ENCODE peak calls at places on chromosomes 7 and 10, in five cellular contexts. I, F, H, Q and M are unnamed samples.

GRCh38 chr10:22500567-22501369 is 155.5 kb downstream of the SPAG6 start:
- DNase-seq in I (no peak), F (no peak), H (no peak), Q (no peak), M (no peak)

GRCh38 chr10:77800320-77800719 is 126.2 kb downstream of the DLG5 start:
- DNase-seq in I (no peak), F (peak), H (no peak), Q (no peak), M (no peak)

GRCh38 chr7:22586101-22586805 is 86.3 kb upstream of the STEAP1B start:
- DNase-seq in I (no peak), F (no peak), H (no peak), Q (no peak), M (no peak)

GRCh38 chr7:98051118-98051744 is 55.4 kb upstream of the LMTK2 start:
- DNase-seq in I (peak), F (no peak), H (peak), Q (peak), M (no peak)

GRCh38 chr7:32378991-32379390 is 111.2 kb downstream of the LSM5 start:
- DNase-seq in I (peak), F (no peak), H (no peak), Q (no peak), M (no peak)

GRCh38 chr10:102780246-102780645 is 36.5 kb downstream of the WBP1L start:
- DNase-seq in I (no peak), F (no peak), H (no peak), Q (no peak), M (no peak)

GRCh38 chr7:44811093-44811492 is 14.6 kb downstream of the PPIA start:
- DNase-seq in I (no peak), F (no peak), H (no peak), Q (no peak), M (no peak)

GRCh38 chr7:86942081-86942480 is 117.4 kb downstream of the ELAPOR2 start:
- DNase-seq in I (no peak), F (no peak), H (no peak), Q (no peak), M (no peak)

GRCh38 chr7:99469381-99470065 is 3.2 kb upstream of the ZNF789 start:
- DNase-seq in I (no peak), F (no peak), H (no peak), Q (no peak), M (no peak)

GRCh38 chr7:25619963-25620799 is 391.9 kb upstream of the NPVF start:
- DNase-seq in I (no peak), F (peak), H (no peak), Q (no peak), M (no peak)

GRCh38 chr10:79981673-79982485 is 33.0 kb upstream of the SFTPD start:
- DNase-seq in I (peak), F (peak), H (no peak), Q (peak), M (no peak)

GRCh38 chr7:150748402-150748801 is 11.2 kb downstream of the GIMAP5 start:
- DNase-seq in I (no peak), F (no peak), H (no peak), Q (no peak), M (no peak)

GRCh38 chr7:42574693-42575084 is 337.2 kb downstream of the C7orf25 start:
- DNase-seq in I (peak), F (no peak), H (no peak), Q (no peak), M (no peak)

GRCh38 chr7:3558410-3558809 is 257.4 kb downstream of the SDK1 start:
- DNase-seq in I (no peak), F (no peak), H (no peak), Q (no peak), M (no peak)

GRCh38 chr7:38584443-38585210 is 46.5 kb downstream of the AMPH start:
- DNase-seq in I (no peak), F (no peak), H (no peak), Q (no peak), M (peak)

GRCh38 chr10:19738440-19738839 is 77.8 kb upstream of the PLXDC2 start:
- DNase-seq in I (no peak), F (no peak), H (no peak), Q (no peak), M (no peak)

GRCh38 chr10:97596101-97597055 is 6.9 kb downstream of the C10orf62 start:
- DNase-seq in I (no peak), F (peak), H (no peak), Q (no peak), M (peak)

GRCh38 chr10:34666008-34666700 is 148.9 kb downstream of the PARD3 start:
- DNase-seq in I (peak), F (no peak), H (no peak), Q (peak), M (peak)

GRCh38 chr7:30750574-30751256 is 1.2 kb upstream of the INMT start:
- DNase-seq in I (no peak), F (peak), H (no peak), Q (peak), M (peak)

GRCh38 chr7:17535776-17536175 is 237.3 kb downstream of the AHR start:
- DNase-seq in I (no peak), F (no peak), H (no peak), Q (no peak), M (no peak)

GRCh38 chr10:77844177-77844576 is 82.4 kb downstream of the DLG5 start:
- DNase-seq in I (no peak), F (no peak), H (no peak), Q (peak), M (no peak)

GRCh38 chr7:2012044-2012900 is 220.5 kb downstream of the MAD1L1 start:
- DNase-seq in I (no peak), F (peak), H (no peak), Q (no peak), M (no peak)

GRCh38 chr10:19347592-19347991 is 299.0 kb downstream of the MALRD1 start:
- DNase-seq in I (peak), F (no peak), H (no peak), Q (no peak), M (no peak)